ENCODE peak calls at places on chromosomes 3 and 15, in five cellular contexts. One of them, this sample, is unnamed.

GRCh38 chr15:101288905-101289513 is 6.0 kb downstream of the SNRPA1 start:
- DNase-seq in amniotic stem cell: no peak
- DNase-seq in stimulated activated CD8-positive, alpha-beta memory T cell treated with anti-CD3 and anti-CD28 coated beads, Interleukin-4, amount 100 ng/mL, for 48 hours: peak; percentile 13
- DNase-seq in SW480: peak; percentile 54
- DNase-seq in right atrium auricular region: no peak
- DNase-seq in this sample: no peak

GRCh38 chr3:116020495-116020894 is 397.2 kb downstream of the GAP43 start:
- DNase-seq in stimulated activated CD8-positive, alpha-beta memory T cell treated with anti-CD3 and anti-CD28 coated beads, Interleukin-4, amount 100 ng/mL, for 48 hours: no peak
- DNase-seq in right atrium auricular region: no peak
- DNase-seq in amniotic stem cell: no peak
- DNase-seq in SW480: no peak
- DNase-seq in this sample: no peak

GRCh38 chr3:72997421-72997961 is 880 bp downstream of the PPP4R2 start:
- DNase-seq in amniotic stem cell: peak; percentile 61
- DNase-seq in stimulated activated CD8-positive, alpha-beta memory T cell treated with anti-CD3 and anti-CD28 coated beads, Interleukin-4, amount 100 ng/mL, for 48 hours: peak; percentile 47
- DNase-seq in SW480: peak; percentile 74
- DNase-seq in right atrium auricular region: no peak
- DNase-seq in this sample: no peak

GRCh38 chr15:79091204-79091867 is 756 bp upstream of the RASGRF1 start:
- DNase-seq in amniotic stem cell: no peak
- DNase-seq in SW480: no peak
- DNase-seq in right atrium auricular region: no peak
- DNase-seq in stimulated activated CD8-positive, alpha-beta memory T cell treated with anti-CD3 and anti-CD28 coated beads, Interleukin-4, amount 100 ng/mL, for 48 hours: peak; percentile 43
- DNase-seq in this sample: no peak

GRCh38 chr3:76638006-76638405 is 401.9 kb upstream of the ROBO2 start:
- DNase-seq in right atrium auricular region: no peak
- DNase-seq in amniotic stem cell: peak; percentile 3
- DNase-seq in SW480: no peak
- DNase-seq in stimulated activated CD8-positive, alpha-beta memory T cell treated with anti-CD3 and anti-CD28 coated beads, Interleukin-4, amount 100 ng/mL, for 48 hours: no peak
- DNase-seq in this sample: no peak

GRCh38 chr3:86731501-86731901 is 259.4 kb downstream of the VGLL3 start:
- DNase-seq in SW480: no peak
- DNase-seq in stimulated activated CD8-positive, alpha-beta memory T cell treated with anti-CD3 and anti-CD28 coated beads, Interleukin-4, amount 100 ng/mL, for 48 hours: no peak
- DNase-seq in right atrium auricular region: no peak
- DNase-seq in amniotic stem cell: no peak
- DNase-seq in this sample: no peak

GRCh38 chr15:68620721-68621528 is 42.1 kb downstream of the CORO2B start:
- DNase-seq in right atrium auricular region: peak; percentile 96
- DNase-seq in amniotic stem cell: no peak
- DNase-seq in stimulated activated CD8-positive, alpha-beta memory T cell treated with anti-CD3 and anti-CD28 coated beads, Interleukin-4, amount 100 ng/mL, for 48 hours: no peak
- DNase-seq in SW480: no peak
- DNase-seq in this sample: peak; percentile 95

GRCh38 chr15:24976932-24977331 is 22.1 kb downstream of the SNRPN start:
- DNase-seq in stimulated activated CD8-positive, alpha-beta memory T cell treated with anti-CD3 and anti-CD28 coated beads, Interleukin-4, amount 100 ng/mL, for 48 hours: no peak
- DNase-seq in SW480: no peak
- DNase-seq in amniotic stem cell: no peak
- DNase-seq in right atrium auricular region: no peak
- DNase-seq in this sample: no peak

GRCh38 chr3:51718547-51719412 is 11.9 kb downstream of the GRM2 start:
- DNase-seq in SW480: peak; percentile 58
- DNase-seq in stimulated activated CD8-positive, alpha-beta memory T cell treated with anti-CD3 and anti-CD28 coated beads, Interleukin-4, amount 100 ng/mL, for 48 hours: peak; percentile 85
- DNase-seq in right atrium auricular region: no peak
- DNase-seq in amniotic stem cell: no peak
- DNase-seq in this sample: no peak

GRCh38 chr15:53851110-53851833 is 91.8 kb upstream of the WDR72 start:
- DNase-seq in stimulated activated CD8-positive, alpha-beta memory T cell treated with anti-CD3 and anti-CD28 coated beads, Interleukin-4, amount 100 ng/mL, for 48 hours: no peak
- DNase-seq in amniotic stem cell: no peak
- DNase-seq in SW480: no peak
- DNase-seq in right atrium auricular region: no peak
- DNase-seq in this sample: no peak

GRCh38 chr15:34616613-34617012 is 33.2 kb upstream of the GOLGA8B start:
- DNase-seq in SW480: peak; percentile 14
- DNase-seq in right atrium auricular region: no peak
- DNase-seq in amniotic stem cell: no peak
- DNase-seq in stimulated activated CD8-positive, alpha-beta memory T cell treated with anti-CD3 and anti-CD28 coated beads, Interleukin-4, amount 100 ng/mL, for 48 hours: no peak
- DNase-seq in this sample: no peak

GRCh38 chr15:80132382-80132781 is 20.4 kb upstream of the FAH start:
- DNase-seq in right atrium auricular region: no peak
- DNase-seq in SW480: no peak
- DNase-seq in amniotic stem cell: no peak
- DNase-seq in stimulated activated CD8-positive, alpha-beta memory T cell treated with anti-CD3 and anti-CD28 coated beads, Interleukin-4, amount 100 ng/mL, for 48 hours: no peak
- DNase-seq in this sample: no peak

GRCh38 chr3:186589115-186589514 is 18.6 kb downstream of the DNAJB11 start:
- DNase-seq in amniotic stem cell: no peak
- DNase-seq in right atrium auricular region: no peak
- DNase-seq in SW480: no peak
- DNase-seq in stimulated activated CD8-positive, alpha-beta memory T cell treated with anti-CD3 and anti-CD28 coated beads, Interleukin-4, amount 100 ng/mL, for 48 hours: no peak
- DNase-seq in this sample: no peak

GRCh38 chr3:37217098-37217849 is 42.9 kb upstream of the LRRFIP2 start:
- DNase-seq in SW480: no peak
- DNase-seq in amniotic stem cell: no peak
- DNase-seq in right atrium auricular region: no peak
- DNase-seq in stimulated activated CD8-positive, alpha-beta memory T cell treated with anti-CD3 and anti-CD28 coated beads, Interleukin-4, amount 100 ng/mL, for 48 hours: no peak
- DNase-seq in this sample: no peak

GRCh38 chr3:15631426-15632211 is 30.1 kb downstream of the BTD start:
- DNase-seq in amniotic stem cell: no peak
- DNase-seq in right atrium auricular region: no peak
- DNase-seq in stimulated activated CD8-positive, alpha-beta memory T cell treated with anti-CD3 and anti-CD28 coated beads, Interleukin-4, amount 100 ng/mL, for 48 hours: no peak
- DNase-seq in SW480: no peak
- DNase-seq in this sample: no peak

GRCh38 chr3:48410205-48411040 is 19.5 kb downstream of the PLXNB1 start:
- DNase-seq in right atrium auricular region: no peak
- DNase-seq in SW480: no peak
- DNase-seq in amniotic stem cell: no peak
- DNase-seq in stimulated activated CD8-positive, alpha-beta memory T cell treated with anti-CD3 and anti-CD28 coated beads, Interleukin-4, amount 100 ng/mL, for 48 hours: no peak
- DNase-seq in this sample: no peak

GRCh38 chr15:48602358-48603122 is 43.0 kb downstream of the FBN1 start:
- DNase-seq in SW480: no peak
- DNase-seq in amniotic stem cell: peak; percentile 47
- DNase-seq in stimulated activated CD8-positive, alpha-beta memory T cell treated with anti-CD3 and anti-CD28 coated beads, Interleukin-4, amount 100 ng/mL, for 48 hours: no peak
- DNase-seq in right atrium auricular region: no peak
- DNase-seq in this sample: no peak

GRCh38 chr3:172332256-172333041 is 115.8 kb downstream of the GHSR start:
- DNase-seq in amniotic stem cell: no peak
- DNase-seq in right atrium auricular region: peak; percentile 80
- DNase-seq in stimulated activated CD8-positive, alpha-beta memory T cell treated with anti-CD3 and anti-CD28 coated beads, Interleukin-4, amount 100 ng/mL, for 48 hours: peak; percentile 71
- DNase-seq in SW480: peak; percentile 54
- DNase-seq in this sample: no peak

GRCh38 chr3:145942052-145942451 is 218.9 kb downstream of the PLOD2 start:
- DNase-seq in amniotic stem cell: no peak
- DNase-seq in right atrium auricular region: no peak
- DNase-seq in stimulated activated CD8-positive, alpha-beta memory T cell treated with anti-CD3 and anti-CD28 coated beads, Interleukin-4, amount 100 ng/mL, for 48 hours: no peak
- DNase-seq in SW480: no peak
- DNase-seq in this sample: no peak

GRCh38 chr3:11007534-11007933 is 15.0 kb downstream of the SLC6A1 start:
- DNase-seq in amniotic stem cell: no peak
- DNase-seq in SW480: no peak
- DNase-seq in right atrium auricular region: no peak
- DNase-seq in stimulated activated CD8-positive, alpha-beta memory T cell treated with anti-CD3 and anti-CD28 coated beads, Interleukin-4, amount 100 ng/mL, for 48 hours: no peak
- DNase-seq in this sample: no peak

GRCh38 chr15:87792250-87793030 is 464.1 kb downstream of the NTRK3 start:
- DNase-seq in right atrium auricular region: no peak
- DNase-seq in stimulated activated CD8-positive, alpha-beta memory T cell treated with anti-CD3 and anti-CD28 coated beads, Interleukin-4, amount 100 ng/mL, for 48 hours: no peak
- DNase-seq in SW480: no peak
- DNase-seq in amniotic stem cell: no peak
- DNase-seq in this sample: no peak

This sample was measured in AG04450.